ENCODE peak calls at places on chromosomes 1 and 21, in eight cellular contexts. U is cardiac muscle cell; I is NCI-H446 treated with DMSO at 0.1 percent for 48 hours; W is brain microvascular endothelial cell; P is stimulated activated CD8-positive, alpha-beta memory T cell treated with anti-CD3 and anti-CD28 coated beads, Interleukin-7, amount 100 ng/mL, for 48 hours; Q is EH; J is activated T-cell treated with anti-CD3 and anti-CD28 coated beads, Interleukin-2, amount 50 U/mL, for 1 hour; Y is DMS53. K is an unnamed sample.

GRCh38 chr1:150012611-150013010 is 2.1 kb upstream of the OTUD7B start:
- DNase-seq in W (no peak), J (no peak), U (no peak), Y (no peak), Q (no peak), I (no peak), P (no peak), K (no peak)

GRCh38 chr1:185281245-185281644 is 35.8 kb downstream of the IVNS1ABP start:
- DNase-seq in W (no peak), J (peak; percentile 38), Y (peak; percentile 83), I (no peak), U (no peak), P (no peak), Q (peak; percentile 16), K (no peak)

GRCh38 chr1:56355918-56356317 is 223.4 kb downstream of the PLPP3 start:
- DNase-seq in W (no peak), J (no peak), U (no peak), I (no peak), Q (no peak), P (no peak), Y (no peak), K (no peak)

GRCh38 chr1:99591886-99592285 is 54.0 kb upstream of the PALMD start:
- DNase-seq in W (no peak), U (no peak), Q (no peak), I (no peak), J (no peak), Y (no peak), P (no peak), K (no peak)

GRCh38 chr1:101316276-101316675 is 79.5 kb downstream of the S1PR1 start:
- DNase-seq in P (no peak), U (no peak), Y (no peak), W (no peak), I (no peak), Q (no peak), J (no peak), K (no peak)

GRCh38 chr1:67489643-67490042 is 59.4 kb upstream of the SERBP1 start:
- DNase-seq in I (no peak), P (no peak), U (peak; percentile 30), J (no peak), Y (peak; percentile 44), Q (no peak), W (no peak), K (no peak)

GRCh38 chr1:100353073-100353801 is 931 bp downstream of the CDC14A start:
- DNase-seq in J (peak; percentile 55), U (no peak), I (no peak), Q (peak; percentile 31), Y (peak; percentile 83), P (peak; percentile 21), W (no peak), K (peak; percentile 59)

GRCh38 chr1:2108213-2108876 is 58.1 kb downstream of the PRKCZ start:
- DNase-seq in P (no peak), I (no peak), W (peak; percentile 58), Q (peak; percentile 20), Y (peak; percentile 30), U (peak; percentile 64), J (no peak), K (peak; percentile 18)

GRCh38 chr1:230797376-230798186 is 50.4 kb downstream of the CAPN9 start:
- DNase-seq in W (peak; percentile 61), I (peak; percentile 41), Q (peak; percentile 79), J (no peak), Y (peak; percentile 66), P (no peak), U (peak; percentile 86), K (peak; percentile 70)

GRCh38 chr1:204190212-204191211 is 5.8 kb downstream of the KISS1 start:
- DNase-seq in J (peak; percentile 40), U (no peak), P (peak; percentile 9), I (no peak), Q (peak; percentile 60), Y (peak; percentile 73), W (no peak), K (no peak)

GRCh38 chr1:60589916-60590315 is 492.4 kb upstream of the NFIA start:
- DNase-seq in P (no peak), W (peak; percentile 20), I (peak; percentile 39), Q (no peak), J (no peak), U (no peak), Y (no peak), K (no peak)

GRCh38 chr21:36162631-36163030 is 6.0 kb downstream of the DOP1B start:
- DNase-seq in P (no peak), J (no peak), U (no peak), I (no peak), Y (peak; percentile 12), Q (no peak), W (no peak), K (no peak)

GRCh38 chr1:43152866-43153265 is 19.2 kb downstream of the EBNA1BP2 start:
- DNase-seq in P (no peak), I (no peak), U (no peak), J (no peak), W (no peak), Y (peak; percentile 23), Q (no peak), K (no peak)

GRCh38 chr21:21003701-21004100 is 5.5 kb downstream of the NCAM2 start:
- DNase-seq in I (peak; percentile 75), Y (peak; percentile 60), W (peak; percentile 12), U (peak; percentile 49), J (no peak), P (no peak), Q (peak; percentile 7), K (peak; percentile 6)

GRCh38 chr1:236351875-236352573 is 42.1 kb upstream of the EDARADD start:
- DNase-seq in I (no peak), Y (no peak), U (no peak), W (no peak), J (no peak), P (no peak), Q (no peak), K (peak; percentile 83)

GRCh38 chr1:209989525-209989924 is 51.5 kb downstream of the SYT14 start:
- DNase-seq in J (no peak), U (peak; percentile 8), Y (peak; percentile 66), W (no peak), Q (peak; percentile 30), I (peak; percentile 54), P (no peak), K (no peak)

GRCh38 chr1:32919811-32920733 is 18.9 kb upstream of the TMEM54 start:
- DNase-seq in I (no peak), W (no peak), Y (no peak), U (no peak), P (no peak), J (no peak), Q (peak; percentile 52), K (peak; percentile 73)

GRCh38 chr1:118484893-118485292 is 299.9 kb upstream of the SPAG17 start:
- DNase-seq in Q (no peak), I (no peak), Y (no peak), U (no peak), P (no peak), W (no peak), J (no peak), K (no peak)

GRCh38 chr1:2415801-2416208 is 3.4 kb upstream of the PEX10 start:
- DNase-seq in W (no peak), J (peak; percentile 38), P (no peak), Q (no peak), U (no peak), I (no peak), Y (peak; percentile 90), K (no peak)

GRCh38 chr1:118136511-118136937 is 48.5 kb downstream of the SPAG17 start:
- DNase-seq in I (no peak), W (peak; percentile 64), J (no peak), U (no peak), Q (peak; percentile 88), P (peak; percentile 36), Y (peak; percentile 1), K (no peak)

GRCh38 chr1:231214918-231215675 is 25.9 kb upstream of the GNPAT start:
- DNase-seq in Q (no peak), Y (no peak), I (no peak), U (no peak), P (no peak), J (no peak), W (no peak), K (no peak)

GRCh38 chr1:216462061-216462775 is 39.0 kb upstream of the USH2A start:
- DNase-seq in Q (peak; percentile 81), I (no peak), J (no peak), W (no peak), Y (peak; percentile 13), U (no peak), P (no peak), K (no peak)

GRCh38 chr21:18049461-18049860 is 195.2 kb upstream of the CHODL start:
- DNase-seq in I (peak; percentile 61), W (no peak), U (no peak), Y (peak; percentile 22), J (no peak), P (no peak), Q (no peak), K (no peak)

GRCh38 chr1:186965847-186966246 is 137.1 kb downstream of the PLA2G4A start:
- DNase-seq in J (no peak), I (no peak), P (no peak), Q (no peak), U (no peak), Y (no peak), W (no peak), K (no peak)

GRCh38 chr1:10768552-10768951 is 27.9 kb downstream of the CASZ1 start:
- DNase-seq in P (no peak), Y (no peak), Q (no peak), I (no peak), W (no peak), U (no peak), J (no peak), K (no peak)